ENCODE peak calls at places on chromosomes 13 and 19, in ten cellular contexts. One of them, this sample, is unnamed.
A peak's percentile ranks its signal among the peaks of the same experiment; 100 is the strongest.

GRCh38 chr13:74003374-74003773 is 130.8 kb downstream of the KLF12 start:
- DNase-seq in ACHN: no peak
- DNase-seq in NCI-H1436: no peak
- DNase-seq in CD8-positive, alpha-beta T cell: no peak
- DNase-seq in GDM1: no peak
- DNase-seq in H4: no peak
- DNase-seq in astrocyte of the spinal cord: no peak
- DNase-seq in effector memory CD8-positive, alpha-beta T cell: no peak
- DNase-seq in HTR-8/SVneo: no peak
- DNase-seq in fibroblast of lung: no peak
- DNase-seq in this sample: no peak

GRCh38 chr19:17235618-17236413 is 9.8 kb downstream of the OCEL1 start:
- DNase-seq in ACHN: peak; percentile 76
- DNase-seq in astrocyte of the spinal cord: peak; percentile 69
- DNase-seq in effector memory CD8-positive, alpha-beta T cell: peak; percentile 61
- DNase-seq in fibroblast of lung: peak; percentile 78
- DNase-seq in NCI-H1436: peak; percentile 45
- DNase-seq in GDM1: no peak
- DNase-seq in HTR-8/SVneo: peak; percentile 77
- DNase-seq in CD8-positive, alpha-beta T cell: peak; percentile 52
- DNase-seq in H4: peak; percentile 62
- DNase-seq in this sample: peak; percentile 50

GRCh38 chr13:98983182-98983581 is 5.3 kb upstream of the DOCK9 start:
- DNase-seq in ACHN: no peak
- DNase-seq in CD8-positive, alpha-beta T cell: no peak
- DNase-seq in effector memory CD8-positive, alpha-beta T cell: no peak
- DNase-seq in fibroblast of lung: no peak
- DNase-seq in GDM1: no peak
- DNase-seq in astrocyte of the spinal cord: peak; percentile 14
- DNase-seq in HTR-8/SVneo: no peak
- DNase-seq in H4: no peak
- DNase-seq in NCI-H1436: no peak
- DNase-seq in this sample: no peak

GRCh38 chr19:54373781-54374266 is 9.1 kb upstream of the LAIR1 start:
- DNase-seq in astrocyte of the spinal cord: no peak
- DNase-seq in CD8-positive, alpha-beta T cell: no peak
- DNase-seq in H4: no peak
- DNase-seq in NCI-H1436: no peak
- DNase-seq in effector memory CD8-positive, alpha-beta T cell: no peak
- DNase-seq in HTR-8/SVneo: no peak
- DNase-seq in GDM1: no peak
- DNase-seq in fibroblast of lung: no peak
- DNase-seq in ACHN: no peak
- DNase-seq in this sample: no peak

GRCh38 chr13:48852911-48853310 is 122.8 kb upstream of the FNDC3A start:
- DNase-seq in HTR-8/SVneo: no peak
- DNase-seq in ACHN: no peak
- DNase-seq in NCI-H1436: no peak
- DNase-seq in fibroblast of lung: no peak
- DNase-seq in GDM1: no peak
- DNase-seq in astrocyte of the spinal cord: no peak
- DNase-seq in H4: no peak
- DNase-seq in CD8-positive, alpha-beta T cell: no peak
- DNase-seq in effector memory CD8-positive, alpha-beta T cell: no peak
- DNase-seq in this sample: no peak

GRCh38 chr13:24683833-24684599 is 3.8 kb downstream of the ATP12A start:
- DNase-seq in fibroblast of lung: no peak
- DNase-seq in H4: peak; percentile 69
- DNase-seq in astrocyte of the spinal cord: peak; percentile 11
- DNase-seq in NCI-H1436: peak; percentile 10
- DNase-seq in CD8-positive, alpha-beta T cell: no peak
- DNase-seq in ACHN: peak; percentile 54
- DNase-seq in effector memory CD8-positive, alpha-beta T cell: peak; percentile 8
- DNase-seq in HTR-8/SVneo: peak; percentile 65
- DNase-seq in GDM1: peak; percentile 44
- DNase-seq in this sample: no peak

GRCh38 chr13:43664700-43665191 is 122.0 kb downstream of the ENOX1 start:
- DNase-seq in HTR-8/SVneo: peak; percentile 31
- DNase-seq in GDM1: no peak
- DNase-seq in CD8-positive, alpha-beta T cell: no peak
- DNase-seq in ACHN: peak; percentile 55
- DNase-seq in fibroblast of lung: peak; percentile 63
- DNase-seq in NCI-H1436: no peak
- DNase-seq in astrocyte of the spinal cord: peak; percentile 75
- DNase-seq in effector memory CD8-positive, alpha-beta T cell: no peak
- DNase-seq in H4: peak; percentile 19
- DNase-seq in this sample: no peak

GRCh38 chr13:67147257-67148218 is 82.6 kb downstream of the PCDH9 start:
- DNase-seq in CD8-positive, alpha-beta T cell: no peak
- DNase-seq in H4: peak; percentile 6
- DNase-seq in GDM1: no peak
- DNase-seq in NCI-H1436: no peak
- DNase-seq in fibroblast of lung: peak; percentile 85
- DNase-seq in effector memory CD8-positive, alpha-beta T cell: no peak
- DNase-seq in ACHN: peak; percentile 28
- DNase-seq in HTR-8/SVneo: no peak
- DNase-seq in astrocyte of the spinal cord: peak; percentile 72
- DNase-seq in this sample: no peak

GRCh38 chr19:18220632-18221275 is 5.5 kb downstream of the PDE4C start:
- DNase-seq in astrocyte of the spinal cord: no peak
- DNase-seq in ACHN: no peak
- DNase-seq in H4: no peak
- DNase-seq in GDM1: no peak
- DNase-seq in CD8-positive, alpha-beta T cell: no peak
- DNase-seq in effector memory CD8-positive, alpha-beta T cell: no peak
- DNase-seq in HTR-8/SVneo: no peak
- DNase-seq in fibroblast of lung: no peak
- DNase-seq in NCI-H1436: peak; percentile 33
- DNase-seq in this sample: no peak

GRCh38 chr19:16417660-16418596 is 53.8 kb downstream of the EPS15L1 start:
- DNase-seq in astrocyte of the spinal cord: peak; percentile 29
- DNase-seq in ACHN: peak; percentile 57
- DNase-seq in HTR-8/SVneo: peak; percentile 88
- DNase-seq in H4: peak; percentile 53
- DNase-seq in fibroblast of lung: peak; percentile 35
- DNase-seq in NCI-H1436: peak; percentile 32
- DNase-seq in GDM1: peak; percentile 24
- DNase-seq in effector memory CD8-positive, alpha-beta T cell: peak; percentile 57
- DNase-seq in CD8-positive, alpha-beta T cell: peak; percentile 54
- DNase-seq in this sample: no peak

GRCh38 chr19:45468803-45469131 is 971 bp downstream of the FOSB start:
- DNase-seq in NCI-H1436: no peak
- DNase-seq in astrocyte of the spinal cord: no peak
- DNase-seq in GDM1: no peak
- DNase-seq in H4: no peak
- DNase-seq in CD8-positive, alpha-beta T cell: no peak
- DNase-seq in fibroblast of lung: peak; percentile 44
- DNase-seq in ACHN: no peak
- DNase-seq in effector memory CD8-positive, alpha-beta T cell: no peak
- DNase-seq in HTR-8/SVneo: no peak
- DNase-seq in this sample: no peak

GRCh38 chr13:59303433-59303832 is 860.3 kb downstream of the DIAPH3 start:
- DNase-seq in effector memory CD8-positive, alpha-beta T cell: no peak
- DNase-seq in CD8-positive, alpha-beta T cell: no peak
- DNase-seq in H4: no peak
- DNase-seq in ACHN: no peak
- DNase-seq in NCI-H1436: no peak
- DNase-seq in GDM1: no peak
- DNase-seq in HTR-8/SVneo: no peak
- DNase-seq in fibroblast of lung: peak; percentile 78
- DNase-seq in astrocyte of the spinal cord: no peak
- DNase-seq in this sample: no peak

GRCh38 chr13:25170554-25171107 is 1.5 kb downstream of the AMER2 start:
- DNase-seq in fibroblast of lung: no peak
- DNase-seq in astrocyte of the spinal cord: no peak
- DNase-seq in ACHN: no peak
- DNase-seq in GDM1: no peak
- DNase-seq in NCI-H1436: no peak
- DNase-seq in effector memory CD8-positive, alpha-beta T cell: no peak
- DNase-seq in H4: no peak
- DNase-seq in CD8-positive, alpha-beta T cell: no peak
- DNase-seq in HTR-8/SVneo: no peak
- DNase-seq in this sample: peak; percentile 72

GRCh38 chr13:45737571-45738002 is 35.5 kb downstream of the CBY2 start:
- DNase-seq in CD8-positive, alpha-beta T cell: no peak
- DNase-seq in ACHN: peak; percentile 12
- DNase-seq in H4: peak; percentile 8
- DNase-seq in fibroblast of lung: no peak
- DNase-seq in HTR-8/SVneo: no peak
- DNase-seq in NCI-H1436: no peak
- DNase-seq in astrocyte of the spinal cord: no peak
- DNase-seq in GDM1: no peak
- DNase-seq in effector memory CD8-positive, alpha-beta T cell: no peak
- DNase-seq in this sample: no peak

GRCh38 chr19:18789883-18790565 is 1.1 kb downstream of the COMP start:
- DNase-seq in HTR-8/SVneo: no peak
- DNase-seq in ACHN: no peak
- DNase-seq in astrocyte of the spinal cord: no peak
- DNase-seq in effector memory CD8-positive, alpha-beta T cell: no peak
- DNase-seq in CD8-positive, alpha-beta T cell: no peak
- DNase-seq in fibroblast of lung: peak; percentile 25
- DNase-seq in GDM1: no peak
- DNase-seq in H4: no peak
- DNase-seq in NCI-H1436: no peak
- DNase-seq in this sample: no peak

GRCh38 chr13:113863511-113864302 is at the start of gene GAS6:
- DNase-seq in ACHN: peak; percentile 54
- DNase-seq in GDM1: no peak
- DNase-seq in effector memory CD8-positive, alpha-beta T cell: no peak
- DNase-seq in CD8-positive, alpha-beta T cell: no peak
- DNase-seq in fibroblast of lung: peak; percentile 51
- DNase-seq in H4: no peak
- DNase-seq in astrocyte of the spinal cord: peak; percentile 33
- DNase-seq in NCI-H1436: peak; percentile 2
- DNase-seq in HTR-8/SVneo: peak; percentile 24
- DNase-seq in this sample: peak; percentile 39

GRCh38 chr19:53945441-53945840 is 17.3 kb upstream of the CACNG8 start:
- DNase-seq in ACHN: no peak
- DNase-seq in GDM1: peak; percentile 45
- DNase-seq in H4: peak; percentile 74
- DNase-seq in NCI-H1436: no peak
- DNase-seq in astrocyte of the spinal cord: no peak
- DNase-seq in CD8-positive, alpha-beta T cell: no peak
- DNase-seq in fibroblast of lung: peak; percentile 20
- DNase-seq in effector memory CD8-positive, alpha-beta T cell: no peak
- DNase-seq in HTR-8/SVneo: no peak
- DNase-seq in this sample: peak; percentile 50